ENCODE peak calls at places on chromosomes 5 and 9, in four cellular contexts. E, H, S and L are unnamed samples.
A peak's percentile ranks its signal among the peaks of the same experiment; 100 is the strongest.

GRCh38 chr9:20622330-20623020 is at the start of gene MLLT3:
- DNase-seq in E (peak; percentile 96), H (peak; percentile 94), S (peak; percentile 46), L (peak; percentile 82)

GRCh38 chr5:176778921-176779465 is 31.4 kb upstream of the UNC5A start:
- DNase-seq in E (no peak), H (no peak), S (no peak), L (no peak)

GRCh38 chr9:131645078-131645776 is 94.6 kb downstream of the RAPGEF1 start:
- DNase-seq in E (peak; percentile 18), H (no peak), S (no peak), L (no peak)

GRCh38 chr9:109767404-109767803 is 12.6 kb upstream of the PALM2AKAP2 start:
- DNase-seq in E (no peak), H (no peak), S (no peak), L (no peak)

GRCh38 chr5:61417851-61418250 is 85.8 kb downstream of the ZSWIM6 start:
- DNase-seq in E (no peak), H (no peak), S (no peak), L (no peak)

GRCh38 chr5:94751456-94751855 is 133.0 kb downstream of the SLF1 start:
- DNase-seq in E (no peak), H (no peak), S (no peak), L (no peak)

GRCh38 chr5:107456281-107456715 is 214.4 kb downstream of the EFNA5 start:
- DNase-seq in E (no peak), H (no peak), S (no peak), L (peak; percentile 49)

GRCh38 chr5:93580387-93581100 is 475 bp downstream of the NR2F1-AS1 start:
- DNase-seq in E (peak; percentile 44), H (no peak), S (peak; percentile 33), L (no peak)

GRCh38 chr5:39264528-39264927 is 45.2 kb upstream of the FYB1 start:
- DNase-seq in E (no peak), H (no peak), S (no peak), L (no peak)

GRCh38 chr9:592733-593132 is 248.8 kb upstream of the DMRT1 start:
- DNase-seq in E (no peak), H (no peak), S (no peak), L (no peak)

GRCh38 chr9:70987986-70988385 is 133.4 kb downstream of the TRPM3 start:
- DNase-seq in E (no peak), H (no peak), S (no peak), L (no peak)

GRCh38 chr5:39100851-39101396 is 26.7 kb upstream of the RICTOR start:
- DNase-seq in E (peak; percentile 99), H (no peak), S (no peak), L (peak; percentile 100)

GRCh38 chr9:131032384-131032783 is 23.4 kb downstream of the LAMC3 start:
- DNase-seq in E (no peak), H (no peak), S (no peak), L (no peak)

GRCh38 chr5:35430381-35431162 is 187.1 kb upstream of the SPEF2 start:
- DNase-seq in E (no peak), H (no peak), S (no peak), L (peak; percentile 18)

GRCh38 chr5:96790851-96791513 is 16.8 kb downstream of the ERAP1 start:
- DNase-seq in E (peak; percentile 69), H (no peak), S (no peak), L (peak; percentile 81)

GRCh38 chr5:119078870-119079269 is 8.0 kb downstream of the DMXL1 start:
- DNase-seq in E (peak; percentile 7), H (no peak), S (no peak), L (no peak)